ENCODE peak calls at places on chromosomes 3 and 15, in four cellular contexts. I is WTC11, A is HepG2, H is K562. B is an unnamed sample.

GRCh38 chr3:112002458-112002971 is 3.8 kb downstream of the TAGLN3 start:
- DNase-seq in I (no peak), H (peak), A (no peak), B (no peak)

GRCh38 chr3:127959873-127960272 is 44.8 kb downstream of the KBTBD12 start:
- DNase-seq in H (peak), A (peak), I (peak), B (peak)

GRCh38 chr15:84605225-84605882 is 4.5 kb downstream of the ZSCAN2 start:
- DNase-seq in H (no peak), I (no peak), A (no peak), B (no peak)

GRCh38 chr15:70902105-70902504 is 9.5 kb downstream of the LRRC49 start:
- DNase-seq in H (no peak), A (no peak), I (no peak), B (no peak)

GRCh38 chr15:52078876-52079700 is 33.5 kb downstream of the BCL2L10 start:
- DNase-seq in I (peak), H (peak), A (peak), B (peak)

GRCh38 chr3:99509224-99509623 is 129.2 kb upstream of the COL8A1 start:
- DNase-seq in A (no peak), I (no peak), H (no peak), B (no peak)

GRCh38 chr15:70111203-70112017 is 13.7 kb upstream of the TLE3 start:
- DNase-seq in A (no peak), H (peak), I (peak), B (peak)

GRCh38 chr3:55899887-55900286 is 412.8 kb upstream of the WNT5A start:
- DNase-seq in A (peak), I (peak), H (peak), B (no peak)

GRCh38 chr3:24365168-24365567 is 129.5 kb downstream of the THRB start:
- DNase-seq in I (no peak), H (no peak), A (peak), B (peak)

GRCh38 chr15:80615783-80616391 is 79.2 kb upstream of the ABHD17C start:
- DNase-seq in H (no peak), I (no peak), A (peak), B (no peak)

GRCh38 chr3:41629072-41629471 is 332.8 kb downstream of the ULK4 start:
- DNase-seq in H (no peak), A (no peak), I (no peak), B (no peak)

GRCh38 chr3:51718547-51719412 is 11.9 kb downstream of the GRM2 start:
- DNase-seq in H (peak), A (peak), I (peak), B (peak)

GRCh38 chr3:128878556-128879124 is 780 bp upstream of the ACAD9 start:
- DNase-seq in H (peak), A (peak), I (no peak), B (no peak)

GRCh38 chr3:66378256-66378655 is 122.6 kb downstream of the LRIG1 start:
- DNase-seq in H (no peak), I (peak), A (no peak), B (peak)

GRCh38 chr3:117248149-117248548 is 538.6 kb downstream of the TUSC7 start:
- DNase-seq in H (no peak), I (no peak), A (no peak), B (no peak)

GRCh38 chr15:65089206-65089824 is 12.8 kb downstream of the KBTBD13 start:
- DNase-seq in H (no peak), A (peak), I (no peak), B (no peak)

GRCh38 chr3:133531981-133532380 is 41.5 kb upstream of the CDV3 start:
- DNase-seq in H (no peak), A (no peak), I (no peak), B (no peak)

GRCh38 chr3:111725706-111726105 is 130.6 kb upstream of the ZBED2 start:
- DNase-seq in H (no peak), I (no peak), A (no peak), B (no peak)

GRCh38 chr15:29615791-29616190 is 206.5 kb downstream of the TJP1 start:
- DNase-seq in H (no peak), A (no peak), I (no peak), B (no peak)

GRCh38 chr3:151838574-151839312 is 24.8 kb downstream of the AADAC start:
- DNase-seq in H (peak), A (peak), I (peak), B (peak)

GRCh38 chr3:179672918-179673317 is 20.1 kb downstream of the USP13 start:
- DNase-seq in H (no peak), A (no peak), I (no peak), B (no peak)

GRCh38 chr15:91853501-91853967 is at the start of gene SLCO3A1:
- DNase-seq in I (peak), A (no peak), H (no peak), B (peak)

GRCh38 chr3:58077586-58078285 is 69.5 kb downstream of the FLNB start:
- DNase-seq in I (no peak), H (no peak), A (no peak), B (no peak)

GRCh38 chr3:169497567-169498257 is 165.8 kb downstream of the MECOM start:
- DNase-seq in H (no peak), I (no peak), A (no peak), B (no peak)

GRCh38 chr3:179272385-179272784 is 21.5 kb upstream of the KCNMB3 start:
- DNase-seq in H (no peak), I (no peak), A (no peak), B (no peak)

GRCh38 chr3:99789322-99789721 is 28.3 kb upstream of the CMSS1 start:
- DNase-seq in H (peak), I (peak), A (peak), B (peak)

GRCh38 chr15:87944687-87945086 is 311.9 kb downstream of the NTRK3 start:
- DNase-seq in A (no peak), H (no peak), I (no peak), B (no peak)

GRCh38 chr15:89749951-89750559 is 994 bp downstream of the MESP1 start:
- DNase-seq in A (no peak), I (no peak), H (no peak), B (no peak)

GRCh38 chr3:61974662-61975061 is 398.7 kb downstream of the FEZF2 start:
- DNase-seq in H (no peak), A (no peak), I (no peak), B (no peak)

GRCh38 chr3:104032283-104032682 is 1334.4 kb upstream of the ALCAM start:
- DNase-seq in I (no peak), A (no peak), H (no peak), B (no peak)

GRCh38 chr15:58115692-58116091 is 22.5 kb upstream of the AQP9 start:
- DNase-seq in H (peak), I (no peak), A (peak), B (peak)

GRCh38 chr3:8460815-8461482 is 40.7 kb upstream of the LMCD1 start:
- DNase-seq in A (no peak), H (no peak), I (no peak), B (no peak)
- TF ChIP-seq ELF4 in A (no peak), H (no peak), I (no peak), B (no peak)

GRCh38 chr3:183967693-183968092 is 50.0 kb downstream of the ABCC5 start:
- DNase-seq in I (no peak), A (no peak), H (no peak), B (no peak)

GRCh38 chr3:183966361-183966791 is 51.3 kb downstream of the ABCC5 start:
- DNase-seq in A (no peak), I (no peak), H (no peak), B (no peak)

GRCh38 chr3:183968846-183969245 is 48.8 kb downstream of the ABCC5 start:
- DNase-seq in I (no peak), A (no peak), H (no peak), B (no peak)
- TF ChIP-seq ELF4 in I (no peak), A (no peak), H (no peak), B (no peak)

DNA sequence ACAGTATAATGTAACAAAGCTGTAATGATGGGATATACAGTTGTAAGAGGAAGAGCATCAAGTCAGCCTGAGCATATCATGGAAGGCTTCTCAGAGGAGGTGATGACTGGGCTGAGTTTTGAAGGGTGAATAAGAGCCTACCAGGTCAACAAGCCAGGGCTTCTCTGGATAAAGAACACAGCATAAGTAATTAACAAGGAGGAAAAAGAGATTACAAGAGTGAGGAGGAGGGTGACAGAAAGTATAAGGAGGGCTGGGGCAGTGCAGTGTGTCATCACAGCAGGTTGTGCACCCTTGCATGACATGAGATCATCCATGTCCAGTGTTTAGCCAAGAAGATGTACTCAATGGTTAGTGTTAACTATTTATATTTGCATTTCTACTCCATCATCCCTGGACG is 16.9 kb upstream of the SPATA12 start:
- DNase-seq in I (no peak), H (no peak), A (no peak), B (no peak)
- TF ChIP-seq ELF4 in I (no peak), H (no peak), A (no peak), B (no peak)

GRCh38 chr15:66886241-66886675 is 179.1 kb upstream of the SMAD3 start:
- DNase-seq in A (no peak), I (no peak), H (no peak), B (peak)
- TF ChIP-seq ELF4 in A (no peak), I (no peak), H (no peak), B (no peak)

GRCh38 chr3:12287727-12288465 is 974 bp upstream of the PPARG start:
- DNase-seq in H (no peak), A (no peak), I (peak), B (peak)
- TF ChIP-seq ELF4 in H (no peak), A (no peak), I (no peak), B (no peak)

B was measured in HEK293T.